ENCODE peak calls at places on chromosome 12, in nine cellular contexts. G is GM04503; E is head of caudate nucleus; Z is A172; P is aorta; V is NCI-H524 treated with DMSO at 0.1 percent for 48 hours; D is fibroblast of pulmonary artery; R is GM12865; U is CD4-positive, CD25-positive, alpha-beta regulatory T cell. N is an unnamed sample.
A peak's percentile ranks its signal among the peaks of the same experiment; 100 is the strongest.

GRCh38 chr12:53174881-53175491 is 5.5 kb upstream of the ZNF740 start:
- DNase-seq in Z (peak; percentile 36), E (no peak), G (no peak), P (peak; percentile 27), U (peak; percentile 49), R (no peak), V (no peak), D (peak; percentile 36), N (no peak)

GRCh38 chr12:118035194-118036041 is 18.9 kb downstream of the RFC5 start:
- DNase-seq in Z (peak; percentile 52), D (peak; percentile 30), P (no peak), E (peak; percentile 8), U (peak; percentile 19), R (peak; percentile 84), G (no peak), V (no peak), N (no peak)

GRCh38 chr12:113064395-113065125 is 8.0 kb downstream of the DTX1 start:
- DNase-seq in D (no peak), Z (no peak), U (no peak), E (no peak), R (no peak), G (no peak), V (no peak), P (no peak), N (no peak)

GRCh38 chr12:129903956-129904769 is at the start of gene TMEM132D:
- DNase-seq in R (no peak), Z (no peak), D (no peak), V (no peak), U (no peak), E (peak; percentile 41), P (no peak), G (no peak), N (peak; percentile 55)

GRCh38 chr12:62660763-62661162 is 194.1 kb downstream of the MON2 start:
- DNase-seq in D (peak; percentile 76), R (no peak), V (no peak), E (no peak), P (no peak), Z (peak; percentile 39), G (peak; percentile 92), U (no peak), N (no peak)

GRCh38 chr12:109621864-109622485 is 48.4 kb downstream of the MVK start:
- DNase-seq in E (no peak), V (no peak), P (no peak), R (no peak), D (no peak), Z (no peak), U (no peak), G (no peak), N (no peak)

GRCh38 chr12:10554228-10554970 is 48.7 kb downstream of the EIF2S3B start:
- DNase-seq in P (no peak), U (no peak), Z (no peak), E (no peak), V (no peak), G (no peak), D (no peak), R (no peak), N (no peak)

GRCh38 chr12:54879132-54879531 is 24.8 kb downstream of the MUCL1 start:
- DNase-seq in U (no peak), P (no peak), D (peak; percentile 8), G (no peak), Z (no peak), V (no peak), R (no peak), E (no peak), N (no peak)

GRCh38 chr12:40232602-40233001 is 7.8 kb downstream of the LRRK2 start:
- DNase-seq in V (no peak), Z (no peak), E (no peak), G (no peak), U (no peak), R (no peak), D (no peak), P (no peak), N (no peak)

GRCh38 chr12:24719293-24719721 is 229.6 kb downstream of the BCAT1 start:
- DNase-seq in Z (peak; percentile 82), R (peak; percentile 73), D (peak; percentile 51), G (no peak), P (no peak), V (no peak), E (no peak), U (no peak), N (no peak)

GRCh38 chr12:4506870-4507269 is 31.8 kb upstream of the RAD51AP1 start:
- DNase-seq in R (peak; percentile 77), V (no peak), E (peak; percentile 14), Z (peak; percentile 37), G (no peak), P (no peak), D (peak; percentile 30), U (peak; percentile 94), N (no peak)

GRCh38 chr12:55712154-55712553 is 3.7 kb upstream of the BLOC1S1 start:
- DNase-seq in U (no peak), Z (no peak), D (no peak), G (no peak), V (no peak), E (no peak), R (no peak), P (peak; percentile 71), N (peak; percentile 29)

GRCh38 chr12:81779216-81779615 is 20.1 kb upstream of the PPFIA2 start:
- DNase-seq in R (no peak), Z (no peak), D (no peak), P (no peak), G (no peak), U (no peak), E (no peak), V (no peak), N (no peak)

GRCh38 chr12:84636801-84637285 is 275.8 kb downstream of the SLC6A15 start:
- DNase-seq in P (no peak), V (no peak), E (no peak), U (no peak), G (no peak), D (peak; percentile 42), R (no peak), Z (no peak), N (no peak)

GRCh38 chr12:62714409-62715075 is 220.4 kb downstream of the PPM1H start:
- DNase-seq in P (no peak), G (no peak), V (no peak), R (no peak), E (no peak), Z (no peak), D (no peak), U (no peak), N (no peak)

GRCh38 chr12:127162902-127163301 is 1104.1 kb upstream of the TMEM132C start:
- DNase-seq in V (no peak), G (no peak), Z (peak; percentile 73), U (peak; percentile 52), E (peak; percentile 28), P (no peak), D (peak; percentile 43), R (peak; percentile 75), N (no peak)

N was measured in posterior cingulate gyrus.